ENCODE peak calls at places on chromosome 12, in four cellular contexts. One of them, this sample, is unnamed.

GRCh38 chr12:95574799-95575452 is 23.6 kb upstream of the USP44 start:
- DNase-seq in choroid plexus epithelial cell: peak; percentile 60
- DNase-seq in left ventricle myocardium inferior: no peak
- DNase-seq in KBM-7: peak; percentile 64
- DNase-seq in this sample: no peak

GRCh38 chr12:122917508-122918227 is 21.7 kb upstream of the VPS37B start:
- DNase-seq in choroid plexus epithelial cell: peak; percentile 62
- DNase-seq in left ventricle myocardium inferior: peak; percentile 56
- DNase-seq in KBM-7: no peak
- DNase-seq in this sample: peak; percentile 74

GRCh38 chr12:113130457-113131135 is 5.0 kb downstream of the RASAL1 start:
- DNase-seq in choroid plexus epithelial cell: no peak
- DNase-seq in left ventricle myocardium inferior: no peak
- DNase-seq in KBM-7: no peak
- DNase-seq in this sample: peak; percentile 43

GRCh38 chr12:117231750-117232149 is 41.5 kb upstream of the FBXO21 start:
- DNase-seq in choroid plexus epithelial cell: no peak
- DNase-seq in left ventricle myocardium inferior: no peak
- DNase-seq in KBM-7: peak; percentile 3
- DNase-seq in this sample: no peak

GRCh38 chr12:4274960-4275868 is 1.7 kb downstream of the CCND2 start:
- DNase-seq in choroid plexus epithelial cell: peak; percentile 24
- DNase-seq in left ventricle myocardium inferior: no peak
- DNase-seq in KBM-7: no peak
- DNase-seq in this sample: no peak

GRCh38 chr12:62713190-62713589 is 221.8 kb downstream of the PPM1H start:
- DNase-seq in choroid plexus epithelial cell: no peak
- DNase-seq in left ventricle myocardium inferior: no peak
- DNase-seq in KBM-7: no peak
- DNase-seq in this sample: no peak

GRCh38 chr12:16096273-16096849 is 181.1 kb downstream of the SLC15A5 start:
- DNase-seq in choroid plexus epithelial cell: no peak
- DNase-seq in left ventricle myocardium inferior: no peak
- DNase-seq in KBM-7: peak; percentile 33
- DNase-seq in this sample: no peak

GRCh38 chr12:112261559-112261958 is 120.7 kb downstream of the HECTD4 start:
- DNase-seq in choroid plexus epithelial cell: peak; percentile 13
- DNase-seq in left ventricle myocardium inferior: no peak
- DNase-seq in KBM-7: no peak
- DNase-seq in this sample: no peak

GRCh38 chr12:94941440-94941862 is 62.0 kb downstream of the NDUFA12 start:
- DNase-seq in choroid plexus epithelial cell: peak; percentile 86
- DNase-seq in left ventricle myocardium inferior: peak; percentile 55
- DNase-seq in KBM-7: no peak
- DNase-seq in this sample: no peak

GRCh38 chr12:83827860-83828259 is 1084.7 kb downstream of the SLC6A15 start:
- DNase-seq in choroid plexus epithelial cell: peak; percentile 70
- DNase-seq in left ventricle myocardium inferior: no peak
- DNase-seq in KBM-7: peak; percentile 10
- DNase-seq in this sample: no peak

GRCh38 chr12:63362166-63362565 is 211.2 kb upstream of the AVPR1A start:
- DNase-seq in choroid plexus epithelial cell: no peak
- DNase-seq in left ventricle myocardium inferior: no peak
- DNase-seq in KBM-7: no peak
- DNase-seq in this sample: no peak

GRCh38 chr12:1918081-1918874 is at the start of gene CACNA2D4:
- DNase-seq in choroid plexus epithelial cell: no peak
- DNase-seq in left ventricle myocardium inferior: no peak
- DNase-seq in KBM-7: peak; percentile 76
- DNase-seq in this sample: peak; percentile 51

GRCh38 chr12:96219700-96220206 is 25.6 kb downstream of the ELK3 start:
- DNase-seq in choroid plexus epithelial cell: peak; percentile 94
- DNase-seq in left ventricle myocardium inferior: no peak
- DNase-seq in KBM-7: no peak
- DNase-seq in this sample: peak; percentile 87

GRCh38 chr12:54341343-54341742 is 16.4 kb downstream of the COPZ1 start:
- DNase-seq in choroid plexus epithelial cell: no peak
- DNase-seq in left ventricle myocardium inferior: no peak
- DNase-seq in KBM-7: no peak
- DNase-seq in this sample: no peak

GRCh38 chr12:13962699-13963098 is 18.7 kb downstream of the GRIN2B start:
- DNase-seq in choroid plexus epithelial cell: no peak
- DNase-seq in left ventricle myocardium inferior: no peak
- DNase-seq in KBM-7: peak; percentile 21
- DNase-seq in this sample: no peak

GRCh38 chr12:106566771-106567170 is 16.0 kb upstream of the RFX4 start:
- DNase-seq in choroid plexus epithelial cell: no peak
- DNase-seq in left ventricle myocardium inferior: no peak
- DNase-seq in KBM-7: no peak
- DNase-seq in this sample: no peak

GRCh38 chr12:106006940-106007339 is 131.8 kb downstream of the NUAK1 start:
- DNase-seq in choroid plexus epithelial cell: no peak
- DNase-seq in left ventricle myocardium inferior: no peak
- DNase-seq in KBM-7: no peak
- DNase-seq in this sample: no peak

GRCh38 chr12:106147956-106148355 is 9.2 kb upstream of the NUAK1 start:
- DNase-seq in choroid plexus epithelial cell: no peak
- DNase-seq in left ventricle myocardium inferior: peak; percentile 86
- DNase-seq in KBM-7: no peak
- DNase-seq in this sample: no peak

GRCh38 chr12:16568873-16569272 is 37.1 kb downstream of the LMO3 start:
- DNase-seq in choroid plexus epithelial cell: no peak
- DNase-seq in left ventricle myocardium inferior: no peak
- DNase-seq in KBM-7: no peak
- DNase-seq in this sample: no peak

GRCh38 chr12:78961171-78961570 is 96.6 kb downstream of the SYT1 start:
- DNase-seq in choroid plexus epithelial cell: no peak
- DNase-seq in left ventricle myocardium inferior: no peak
- DNase-seq in KBM-7: no peak
- DNase-seq in this sample: no peak

GRCh38 chr12:104360157-104360556 is 56.6 kb downstream of the EID3 start:
- DNase-seq in choroid plexus epithelial cell: peak; percentile 53
- DNase-seq in left ventricle myocardium inferior: no peak
- DNase-seq in KBM-7: no peak
- DNase-seq in this sample: no peak

GRCh38 chr12:52036587-52037171 is 14.6 kb upstream of the NR4A1 start:
- DNase-seq in choroid plexus epithelial cell: peak; percentile 72
- DNase-seq in left ventricle myocardium inferior: peak; percentile 91
- DNase-seq in KBM-7: peak; percentile 55
- DNase-seq in this sample: peak; percentile 92

This sample was measured in lower lobe of right lung.